ENCODE peak calls at places on chromosome 11, in five cellular contexts. One of them, this sample, is unnamed.
A peak's percentile ranks its signal among the peaks of the same experiment; 100 is the strongest.

GRCh38 chr11:74487875-74488274 is 5.6 kb downstream of the LIPT2 start:
- DNase-seq in fibroblast of the conjunctiva: no peak
- DNase-seq in heart left ventricle: no peak
- DNase-seq in HEK293T: no peak
- DNase-seq in stimulated activated CD4-positive, alpha-beta T cell treated with anti-CD3 and anti-CD28 coated beads, Interleukin-1b, Interleukin-23, amount 100 ng/mL, for 24 hours: no peak
- DNase-seq in this sample: no peak

GRCh38 chr11:104588975-104589374 is 309.3 kb downstream of the CASP12 start:
- DNase-seq in HEK293T: no peak
- DNase-seq in heart left ventricle: no peak
- DNase-seq in fibroblast of the conjunctiva: no peak
- DNase-seq in stimulated activated CD4-positive, alpha-beta T cell treated with anti-CD3 and anti-CD28 coated beads, Interleukin-1b, Interleukin-23, amount 100 ng/mL, for 24 hours: no peak
- DNase-seq in this sample: no peak

GRCh38 chr11:33636104-33636503 is 64.5 kb downstream of the C11orf91 start:
- DNase-seq in HEK293T: no peak
- DNase-seq in fibroblast of the conjunctiva: peak; percentile 22
- DNase-seq in heart left ventricle: no peak
- DNase-seq in stimulated activated CD4-positive, alpha-beta T cell treated with anti-CD3 and anti-CD28 coated beads, Interleukin-1b, Interleukin-23, amount 100 ng/mL, for 24 hours: no peak
- DNase-seq in this sample: no peak

GRCh38 chr11:19962795-19963163 is 197.5 kb downstream of the DBX1 start:
- DNase-seq in fibroblast of the conjunctiva: no peak
- DNase-seq in stimulated activated CD4-positive, alpha-beta T cell treated with anti-CD3 and anti-CD28 coated beads, Interleukin-1b, Interleukin-23, amount 100 ng/mL, for 24 hours: no peak
- DNase-seq in heart left ventricle: no peak
- DNase-seq in HEK293T: no peak
- DNase-seq in this sample: no peak

GRCh38 chr11:103709366-103709765 is 327.1 kb upstream of the DDI1 start:
- DNase-seq in HEK293T: no peak
- DNase-seq in heart left ventricle: no peak
- DNase-seq in stimulated activated CD4-positive, alpha-beta T cell treated with anti-CD3 and anti-CD28 coated beads, Interleukin-1b, Interleukin-23, amount 100 ng/mL, for 24 hours: no peak
- DNase-seq in fibroblast of the conjunctiva: no peak
- DNase-seq in this sample: no peak

GRCh38 chr11:111729441-111729840 is 36.7 kb downstream of the PPP2R1B start:
- DNase-seq in HEK293T: no peak
- DNase-seq in heart left ventricle: no peak
- DNase-seq in stimulated activated CD4-positive, alpha-beta T cell treated with anti-CD3 and anti-CD28 coated beads, Interleukin-1b, Interleukin-23, amount 100 ng/mL, for 24 hours: no peak
- DNase-seq in fibroblast of the conjunctiva: no peak
- DNase-seq in this sample: peak; percentile 3

GRCh38 chr11:94853836-94854235 is 85.7 kb downstream of the AMOTL1 start:
- DNase-seq in heart left ventricle: no peak
- DNase-seq in fibroblast of the conjunctiva: no peak
- DNase-seq in HEK293T: no peak
- DNase-seq in stimulated activated CD4-positive, alpha-beta T cell treated with anti-CD3 and anti-CD28 coated beads, Interleukin-1b, Interleukin-23, amount 100 ng/mL, for 24 hours: no peak
- DNase-seq in this sample: no peak

GRCh38 chr11:34899633-34900016 is 16.6 kb downstream of the APIP start:
- DNase-seq in HEK293T: no peak
- DNase-seq in stimulated activated CD4-positive, alpha-beta T cell treated with anti-CD3 and anti-CD28 coated beads, Interleukin-1b, Interleukin-23, amount 100 ng/mL, for 24 hours: no peak
- DNase-seq in fibroblast of the conjunctiva: no peak
- DNase-seq in heart left ventricle: no peak
- DNase-seq in this sample: peak; percentile 7

GRCh38 chr11:64094463-64095223 is 58.9 kb downstream of the FLRT1 start:
- DNase-seq in heart left ventricle: no peak
- DNase-seq in HEK293T: no peak
- DNase-seq in fibroblast of the conjunctiva: peak; percentile 56
- DNase-seq in stimulated activated CD4-positive, alpha-beta T cell treated with anti-CD3 and anti-CD28 coated beads, Interleukin-1b, Interleukin-23, amount 100 ng/mL, for 24 hours: no peak
- DNase-seq in this sample: no peak

GRCh38 chr11:105609341-105609781 is 512 bp upstream of the GRIA4 start:
- DNase-seq in stimulated activated CD4-positive, alpha-beta T cell treated with anti-CD3 and anti-CD28 coated beads, Interleukin-1b, Interleukin-23, amount 100 ng/mL, for 24 hours: peak; percentile 4
- DNase-seq in HEK293T: peak; percentile 23
- DNase-seq in fibroblast of the conjunctiva: peak; percentile 4
- DNase-seq in heart left ventricle: no peak
- DNase-seq in this sample: peak; percentile 6

GRCh38 chr11:78916759-78917158 is 342.1 kb upstream of the NARS2 start:
- DNase-seq in heart left ventricle: no peak
- DNase-seq in stimulated activated CD4-positive, alpha-beta T cell treated with anti-CD3 and anti-CD28 coated beads, Interleukin-1b, Interleukin-23, amount 100 ng/mL, for 24 hours: no peak
- DNase-seq in HEK293T: no peak
- DNase-seq in fibroblast of the conjunctiva: no peak
- DNase-seq in this sample: no peak

GRCh38 chr11:15897211-15897960 is 459.0 kb downstream of the SOX6 start:
- DNase-seq in HEK293T: no peak
- DNase-seq in fibroblast of the conjunctiva: no peak
- DNase-seq in heart left ventricle: no peak
- DNase-seq in stimulated activated CD4-positive, alpha-beta T cell treated with anti-CD3 and anti-CD28 coated beads, Interleukin-1b, Interleukin-23, amount 100 ng/mL, for 24 hours: no peak
- DNase-seq in this sample: no peak

This sample was measured in NCI-H1930.